ENCODE peak calls at places on chromosomes 16 and 17, in nine cellular contexts. P is HFFc6, X is astrocyte, J is brain microvascular endothelial cell, T is H9, S is fibroblast of pulmonary artery, G is gastrocnemius medialis, C is AG04450, L is colonic mucosa. W is an unnamed sample.
A peak's percentile ranks its signal among the peaks of the same experiment; 100 is the strongest.

GRCh38 chr16:68408967-68409366 is 39.3 kb downstream of the SMPD3 start:
- DNase-seq in G (no peak), X (no peak), S (no peak), J (no peak), P (no peak), L (no peak), T (peak; percentile 47), C (no peak), W (no peak)

GRCh38 chr17:2174048-2174447 is 119.1 kb downstream of the HIC1 start:
- DNase-seq in P (no peak), L (no peak), S (peak; percentile 63), J (peak; percentile 84), C (no peak), T (no peak), X (peak; percentile 64), G (no peak), W (no peak)

GRCh38 chr17:33197342-33197741 is 95.8 kb downstream of the ASIC2 start:
- DNase-seq in G (no peak), C (no peak), L (no peak), X (no peak), J (no peak), S (no peak), P (no peak), T (peak; percentile 12), W (no peak)

GRCh38 chr16:83215417-83216001 is 588.7 kb downstream of the CDH13 start:
- DNase-seq in P (peak; percentile 15), C (peak; percentile 1), L (peak; percentile 62), X (no peak), J (peak; percentile 32), T (peak; percentile 88), G (no peak), S (peak; percentile 54), W (no peak)

GRCh38 chr17:9256944-9257629 is 235.8 kb downstream of the NTN1 start:
- DNase-seq in J (no peak), G (no peak), X (peak; percentile 50), C (no peak), S (no peak), L (peak; percentile 55), T (no peak), P (peak; percentile 12), W (no peak)

GRCh38 chr17:58475985-58476384 is 12.2 kb downstream of the HSF5 start:
- DNase-seq in C (no peak), J (no peak), S (no peak), T (no peak), P (no peak), G (no peak), L (no peak), X (no peak), W (no peak)

GRCh38 chr17:1644493-1645206 is 882 bp downstream of the SCARF1 start:
- DNase-seq in J (no peak), T (no peak), P (peak; percentile 33), G (no peak), X (no peak), L (no peak), C (no peak), S (peak; percentile 26), W (no peak)

GRCh38 chr16:3797473-3797872 is 80.1 kb upstream of the TRAP1 start:
- DNase-seq in S (no peak), L (no peak), G (no peak), J (no peak), X (no peak), C (no peak), P (no peak), T (no peak), W (no peak)

GRCh38 chr17:67606471-67606870 is 111.3 kb upstream of the NOL11 start:
- DNase-seq in X (peak; percentile 19), S (peak; percentile 55), G (no peak), C (no peak), L (peak; percentile 38), T (no peak), P (no peak), J (peak; percentile 75), W (no peak)

GRCh38 chr17:72430611-72431432 is 310.0 kb downstream of the SOX9 start:
- DNase-seq in S (no peak), T (peak; percentile 79), P (no peak), L (peak; percentile 74), C (no peak), J (no peak), G (no peak), X (no peak), W (no peak)

GRCh38 chr17:77441130-77441920 is 300.6 kb downstream of the SEC14L1 start:
- DNase-seq in L (peak; percentile 40), C (no peak), P (no peak), G (no peak), T (no peak), X (no peak), J (no peak), S (no peak), W (no peak)

GRCh38 chr16:19518423-19518822 is 3.5 kb downstream of the GDE1 start:
- DNase-seq in L (no peak), T (no peak), S (no peak), P (no peak), G (no peak), J (no peak), C (no peak), X (no peak), W (no peak)

GRCh38 chr17:3810019-3810418 is 9.0 kb upstream of the ITGAE start:
- DNase-seq in L (no peak), S (no peak), P (no peak), T (no peak), X (no peak), J (no peak), C (no peak), G (no peak), W (no peak)

GRCh38 chr17:82895087-82895486 is 55.3 kb upstream of the ZNF750 start:
- DNase-seq in J (no peak), C (no peak), G (no peak), T (no peak), L (no peak), S (no peak), P (no peak), X (no peak), W (no peak)

GRCh38 chr16:316741-317464 is 33.9 kb downstream of the PDIA2 start:
- DNase-seq in C (no peak), T (no peak), G (no peak), P (no peak), J (no peak), L (no peak), S (no peak), X (no peak), W (no peak)

GRCh38 chr16:320206-320605 is 32.3 kb downstream of the AXIN1 start:
- DNase-seq in J (no peak), P (no peak), C (no peak), G (no peak), S (no peak), L (no peak), T (no peak), X (no peak), W (no peak)

GRCh38 chr16:317583-317982 is 34.6 kb downstream of the PDIA2 start:
- DNase-seq in J (no peak), X (no peak), G (no peak), L (no peak), S (no peak), P (no peak), T (no peak), C (no peak), W (no peak)

GRCh38 chr16:321532-321931 is 31.0 kb downstream of the AXIN1 start:
- DNase-seq in S (no peak), P (no peak), L (no peak), J (no peak), T (no peak), X (no peak), G (no peak), C (no peak), W (no peak)

DNA sequence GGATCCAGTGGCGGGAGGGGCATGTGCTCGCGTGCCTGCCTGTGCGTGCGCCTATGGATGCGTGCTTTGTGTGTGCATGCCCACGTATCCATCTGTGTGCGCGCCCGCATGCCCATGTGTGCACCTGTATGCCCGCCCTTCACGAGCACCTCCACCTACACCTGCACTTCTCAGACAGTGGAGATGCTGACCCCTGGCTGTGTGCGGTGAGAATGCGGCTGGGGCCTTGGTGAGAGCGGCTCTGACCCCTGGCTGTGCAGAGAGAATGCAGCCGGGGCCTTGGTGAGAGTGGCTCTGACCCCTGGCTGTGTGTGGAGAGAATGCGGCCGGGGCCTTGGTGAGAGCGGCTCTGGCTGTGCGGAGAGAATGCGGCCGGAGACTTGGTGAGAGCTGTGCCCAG is 33.9 kb downstream of the AXIN1 start:
- DNase-seq in S (no peak), P (no peak), T (peak; percentile 85), L (no peak), G (no peak), X (no peak), C (no peak), J (no peak), W (no peak)
- TF ChIP-seq CTCF in S (no peak), P (peak; percentile 52), T (peak; percentile 76), L (no peak), G (no peak), X (no peak), C (no peak), J (peak; percentile 42), W (no peak)

GRCh38 chr16:10312023-10312422 is 73.8 kb upstream of the ATF7IP2 start:
- DNase-seq in S (no peak), C (no peak), X (no peak), G (no peak), L (no peak), J (no peak), P (no peak), T (no peak), W (no peak)
- TF ChIP-seq CTCF in S (no peak), C (no peak), X (no peak), G (no peak), L (no peak), J (no peak), P (no peak), T (no peak), W (no peak)

GRCh38 chr17:6495450-6496115 is 51.3 kb downstream of the PIMREG start:
- DNase-seq in T (peak; percentile 37), G (no peak), X (no peak), L (no peak), S (no peak), C (no peak), P (no peak), J (no peak), W (no peak)
- TF ChIP-seq CTCF in T (peak; percentile 64), G (no peak), X (no peak), L (no peak), S (peak; percentile 18), C (no peak), P (peak; percentile 27), J (peak; percentile 13), W (peak; percentile 26)

GRCh38 chr16:85978291-85978775 is 79.4 kb downstream of the IRF8 start:
- DNase-seq in J (no peak), P (no peak), S (no peak), C (no peak), T (no peak), X (peak; percentile 40), L (no peak), G (no peak), W (no peak)

GRCh38 chr16:85980686-85981085 is 81.7 kb downstream of the IRF8 start:
- DNase-seq in G (no peak), J (no peak), S (no peak), L (no peak), X (no peak), P (no peak), T (no peak), C (no peak), W (no peak)

GRCh38 chr16:85978976-85979375 is 80.0 kb downstream of the IRF8 start:
- DNase-seq in J (no peak), L (no peak), P (no peak), S (no peak), C (no peak), X (no peak), T (no peak), G (no peak), W (no peak)

GRCh38 chr16:85981826-85982562 is 83.0 kb downstream of the IRF8 start:
- DNase-seq in L (no peak), C (no peak), X (no peak), J (no peak), S (no peak), G (no peak), T (no peak), P (no peak), W (no peak)

GRCh38 chr16:85979605-85980004 is 80.6 kb downstream of the IRF8 start:
- DNase-seq in P (no peak), J (no peak), S (no peak), T (no peak), G (no peak), X (no peak), L (peak; percentile 60), C (no peak), W (no peak)
- TF ChIP-seq CTCF in P (peak; percentile 27), J (no peak), S (no peak), T (peak; percentile 18), G (no peak), X (no peak), L (no peak), C (no peak), W (no peak)